ENCODE peak calls at places on chromosomes 3 and 15, in four cellular contexts. K is A549; T is transverse colon; X is CD8-positive, alpha-beta T cell. F is an unnamed sample.

GRCh38 chr15:92051726-92052125 is 198.2 kb downstream of the SLCO3A1 start:
- DNase-seq in X (no peak), K (no peak), T (no peak), F (no peak)

GRCh38 chr3:191339313-191339917 is 9.1 kb upstream of the UTS2B start:
- DNase-seq in K (no peak), X (no peak), T (no peak), F (no peak)

GRCh38 chr3:40780801-40781406 is 256.1 kb downstream of the ZNF621 start:
- DNase-seq in X (no peak), K (no peak), T (no peak), F (peak)

GRCh38 chr3:6601374-6601773 is 259.5 kb upstream of the GRM7 start:
- DNase-seq in K (no peak), T (no peak), X (no peak), F (no peak)

GRCh38 chr3:18806633-18807032 is 341.7 kb upstream of the KCNH8 start:
- DNase-seq in T (no peak), K (no peak), X (no peak), F (no peak)

GRCh38 chr3:3799173-3800075 is at the start of gene LRRN1:
- DNase-seq in T (peak), K (no peak), X (peak), F (peak)

GRCh38 chr15:89444855-89445254 is 51.5 kb downstream of the RHCG start:
- DNase-seq in T (no peak), X (no peak), K (no peak), F (no peak)

GRCh38 chr15:29589975-29590374 is 232.3 kb downstream of the TJP1 start:
- DNase-seq in X (no peak), K (no peak), T (no peak), F (no peak)

GRCh38 chr3:179164857-179165256 is 16.7 kb downstream of the PIK3CA start:
- DNase-seq in K (no peak), T (no peak), X (no peak), F (no peak)

GRCh38 chr3:179174316-179174715 is 26.2 kb downstream of the PIK3CA start:
- DNase-seq in T (no peak), K (no peak), X (no peak), F (no peak)

GRCh38 chr3:179166561-179167201 is 18.5 kb downstream of the PIK3CA start:
- DNase-seq in X (no peak), K (no peak), T (no peak), F (no peak)

GRCh38 chr3:179172546-179172945 is 24.4 kb downstream of the PIK3CA start:
- DNase-seq in K (no peak), X (no peak), T (no peak), F (no peak)

DNA sequence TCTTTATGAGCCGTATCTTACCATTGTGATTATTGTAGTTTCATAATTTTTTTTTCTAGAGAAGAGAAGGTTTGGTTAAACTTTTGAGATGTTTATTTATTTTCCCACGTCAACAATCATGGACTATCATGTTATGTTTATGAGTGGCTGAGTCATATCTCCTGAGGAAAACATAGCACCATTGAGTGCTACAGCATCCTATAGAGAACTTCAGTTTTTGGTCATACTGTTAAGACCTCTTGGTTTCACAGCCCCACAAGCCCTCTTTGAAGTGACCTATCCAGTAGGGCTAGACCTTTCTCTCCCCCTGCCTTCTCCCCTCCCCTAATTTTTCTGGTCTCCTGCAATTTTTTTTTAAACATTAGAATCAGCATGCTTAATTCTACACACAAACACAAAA is 20.8 kb downstream of the PIK3CA start:
- DNase-seq in X (no peak), K (no peak), T (no peak), F (no peak)
- H3K27ac ChIP-seq in X (no peak), K (no peak), T (no peak), F (no peak)

DNA sequence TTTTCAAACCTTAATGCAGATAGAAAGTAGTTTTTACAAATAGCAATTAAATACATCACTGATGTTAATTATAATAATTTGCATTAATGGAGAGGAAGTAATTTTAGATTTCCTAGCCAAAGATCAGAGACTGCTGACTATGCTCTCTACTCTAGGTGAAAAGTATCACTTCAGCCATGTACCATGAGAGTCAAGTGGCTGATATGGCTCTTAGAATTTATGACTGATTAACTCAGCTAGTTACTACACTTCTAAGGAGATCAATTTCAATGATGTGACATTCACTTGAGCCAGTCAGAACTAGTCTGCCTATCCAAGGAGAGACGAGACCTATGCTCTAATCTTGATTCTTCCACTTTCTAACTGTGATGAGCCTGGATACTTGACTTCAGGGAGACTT is 405.7 kb upstream of the RORA start:
- DNase-seq in X (no peak), T (no peak), K (no peak), F (no peak)
- H3K27ac ChIP-seq in X (no peak), T (no peak), K (no peak), F (no peak)

GRCh38 chr15:75025548-75026260 is 2.3 kb downstream of the PPCDC start:
- DNase-seq in X (no peak), K (no peak), T (no peak), F (no peak)
- H3K27ac ChIP-seq in X (no peak), K (no peak), T (peak), F (no peak)

DNA sequence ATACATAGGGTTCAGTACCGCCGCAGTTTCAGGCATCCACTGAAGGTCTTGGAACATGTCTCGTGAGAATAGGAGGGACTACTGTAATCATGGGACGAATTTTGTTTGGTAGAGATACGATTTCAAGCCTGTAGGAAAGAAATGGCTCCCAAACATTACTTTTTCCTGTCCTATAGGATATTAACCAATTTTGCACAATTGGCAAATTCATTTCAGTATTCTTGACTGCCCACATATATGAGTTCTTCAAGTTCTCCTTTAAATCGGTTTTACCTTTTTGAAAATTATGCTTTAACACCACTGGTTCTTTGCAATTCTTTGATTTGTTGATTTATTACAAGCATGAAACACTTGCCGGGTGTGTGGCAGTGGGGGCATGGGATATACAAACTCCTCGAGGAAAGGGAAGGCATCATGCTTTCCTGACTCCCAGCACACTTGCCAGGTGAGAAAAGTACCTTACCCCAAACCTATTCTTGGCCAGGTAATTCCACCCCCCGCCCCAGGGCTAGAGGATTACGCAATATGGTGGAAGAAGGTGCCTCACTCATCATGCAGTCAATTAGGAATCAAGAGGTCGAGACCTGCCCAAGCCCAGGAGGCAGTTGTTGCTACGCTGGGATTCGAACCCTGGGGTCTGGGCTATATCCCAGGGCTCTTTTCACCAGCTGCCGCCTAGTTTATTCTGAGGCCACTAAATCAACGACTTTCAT is 584 bp upstream of the LARS2 start:
- DNase-seq in X (no peak), K (no peak), T (peak), F (no peak)
- H3K27ac ChIP-seq in X (peak), K (peak), T (peak), F (peak)

DNA sequence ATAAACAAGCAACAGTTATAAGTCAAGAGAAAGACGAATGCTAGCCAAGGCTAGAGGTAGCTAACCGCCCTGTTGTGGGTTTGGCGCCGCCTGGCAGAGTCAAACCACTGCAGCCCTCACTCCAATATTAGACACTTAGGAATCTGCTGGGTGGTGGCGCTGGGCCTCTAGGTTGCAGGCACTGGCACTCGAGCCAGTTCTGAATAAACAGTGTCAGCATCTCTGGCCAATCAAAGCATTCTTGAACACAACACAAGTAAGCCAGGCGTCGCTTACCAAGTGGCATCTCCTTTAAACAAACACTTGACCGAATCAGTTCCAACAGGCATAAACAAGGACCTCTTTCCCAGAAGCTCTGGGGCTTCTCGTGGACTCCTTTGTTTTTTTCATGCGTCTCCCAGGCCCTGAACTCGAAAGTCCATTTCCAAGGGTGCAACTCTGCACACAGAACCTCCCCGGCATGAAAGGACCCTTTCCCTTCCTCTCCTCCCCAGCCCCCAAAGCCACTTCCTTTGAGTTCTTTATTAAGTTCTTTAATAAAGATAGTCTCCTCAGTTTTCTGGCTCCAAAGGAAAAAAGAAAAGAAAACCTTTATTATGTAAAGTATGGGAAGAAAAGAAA is 82.3 kb downstream of the LRIG1 start:
- DNase-seq in T (peak), X (no peak), K (no peak), F (peak)
- H3K27ac ChIP-seq in T (peak), X (no peak), K (no peak), F (peak)

DNA sequence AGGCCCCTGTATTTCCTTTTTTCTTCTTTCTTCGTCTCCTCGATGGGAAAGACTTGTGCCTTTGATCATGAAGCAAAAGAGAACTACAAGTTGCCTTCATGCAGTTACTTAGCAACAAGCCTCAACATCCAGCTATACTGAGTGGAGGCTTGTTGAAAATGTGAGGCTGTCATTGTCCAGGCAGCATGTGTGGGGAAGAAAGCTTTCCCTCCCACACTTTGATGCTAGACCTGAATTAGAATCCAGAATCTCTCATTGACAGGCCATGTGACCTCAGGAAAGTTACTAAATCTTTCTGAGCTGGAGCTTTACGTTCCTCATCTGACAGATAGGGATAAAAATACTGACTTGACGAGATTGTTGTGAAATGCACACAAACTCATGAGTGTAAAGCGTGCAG is 23.7 kb downstream of the IFT122 start:
- DNase-seq in T (no peak), X (no peak), K (no peak), F (peak)
- H3K27ac ChIP-seq in T (no peak), X (no peak), K (no peak), F (peak)

GRCh38 chr3:171807806-171808205 is 2.5 kb downstream of the PLD1 start:
- DNase-seq in T (no peak), X (no peak), K (no peak), F (no peak)
- H3K27ac ChIP-seq in T (no peak), X (no peak), K (no peak), F (no peak)

F was measured in caudate nucleus.